ENCODE peak calls at places on chromosomes 5 and 9, in four cellular contexts. A is effector memory CD4-positive, alpha-beta T cell; F is mammary epithelial cell; G is ovary. C is an unnamed sample.

GRCh38 chr5:107633171-107633901 is 37.4 kb downstream of the EFNA5 start:
- DNase-seq in F (no peak), G (no peak), A (no peak), C (no peak)

GRCh38 chr5:1771149-1772065 is 28.2 kb downstream of the MRPL36 start:
- DNase-seq in G (no peak), F (no peak), A (no peak), C (no peak)

GRCh38 chr5:142319560-142320426 is 5.0 kb downstream of the SPRY4 start:
- DNase-seq in F (peak), G (no peak), A (no peak), C (no peak)

GRCh38 chr9:36150529-36151305 is 14.2 kb downstream of the GLIPR2 start:
- DNase-seq in F (no peak), G (no peak), A (no peak), C (no peak)

GRCh38 chr9:35687306-35687705 is 2.4 kb downstream of the TPM2 start:
- DNase-seq in F (no peak), A (no peak), G (no peak), C (no peak)

GRCh38 chr9:624935-625505 is 216.5 kb upstream of the DMRT1 start:
- DNase-seq in A (no peak), F (no peak), G (no peak), C (no peak)

GRCh38 chr5:86008704-86009103 is 609.0 kb upstream of the COX7C start:
- DNase-seq in G (no peak), A (no peak), F (no peak), C (no peak)

GRCh38 chr9:34240021-34240420 is 61.2 kb downstream of the UBAP1 start:
- DNase-seq in F (no peak), G (no peak), A (no peak), C (no peak)

GRCh38 chr9:99109522-99109921 is 4.6 kb downstream of the TGFBR1 start:
- DNase-seq in F (no peak), A (no peak), G (no peak), C (no peak)

GRCh38 chr9:110536802-110537201 is 42.7 kb downstream of the SVEP1 start:
- DNase-seq in F (peak), G (no peak), A (no peak), C (no peak)

GRCh38 chr5:152379331-152379730 is 25.7 kb downstream of the NMUR2 start:
- DNase-seq in A (no peak), F (no peak), G (no peak), C (no peak)

GRCh38 chr5:150619359-150620230 is 20.9 kb upstream of the SYNPO start:
- DNase-seq in G (peak), F (no peak), A (no peak), C (no peak)

GRCh38 chr5:147216552-147217154 is 18.2 kb upstream of the STK32A start:
- DNase-seq in G (no peak), A (no peak), F (no peak), C (no peak)

DNA sequence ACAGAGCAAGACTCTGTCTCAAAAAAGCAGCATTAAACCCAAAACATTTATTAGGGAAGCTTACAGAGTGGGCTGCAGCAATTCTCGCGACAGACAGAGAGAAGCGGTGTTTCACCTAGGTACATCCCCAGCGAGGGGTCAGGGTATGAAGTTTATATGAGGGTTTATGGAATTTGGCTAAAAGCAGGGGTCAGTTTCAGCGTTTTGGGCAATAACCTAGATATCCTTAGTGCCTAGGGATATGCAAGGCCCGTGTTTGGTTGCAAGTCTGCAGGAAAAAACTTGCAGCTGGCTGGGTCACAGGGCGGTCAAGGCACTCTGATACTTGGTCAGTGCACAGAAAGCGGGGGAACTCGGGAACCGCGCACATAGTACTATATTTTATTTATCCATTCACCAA is 649 bp upstream of the GLE1 start:
- DNase-seq in G (peak), A (no peak), F (peak), C (no peak)
- H3K27ac ChIP-seq in G (peak), A (no peak), F (peak), C (peak)

DNA sequence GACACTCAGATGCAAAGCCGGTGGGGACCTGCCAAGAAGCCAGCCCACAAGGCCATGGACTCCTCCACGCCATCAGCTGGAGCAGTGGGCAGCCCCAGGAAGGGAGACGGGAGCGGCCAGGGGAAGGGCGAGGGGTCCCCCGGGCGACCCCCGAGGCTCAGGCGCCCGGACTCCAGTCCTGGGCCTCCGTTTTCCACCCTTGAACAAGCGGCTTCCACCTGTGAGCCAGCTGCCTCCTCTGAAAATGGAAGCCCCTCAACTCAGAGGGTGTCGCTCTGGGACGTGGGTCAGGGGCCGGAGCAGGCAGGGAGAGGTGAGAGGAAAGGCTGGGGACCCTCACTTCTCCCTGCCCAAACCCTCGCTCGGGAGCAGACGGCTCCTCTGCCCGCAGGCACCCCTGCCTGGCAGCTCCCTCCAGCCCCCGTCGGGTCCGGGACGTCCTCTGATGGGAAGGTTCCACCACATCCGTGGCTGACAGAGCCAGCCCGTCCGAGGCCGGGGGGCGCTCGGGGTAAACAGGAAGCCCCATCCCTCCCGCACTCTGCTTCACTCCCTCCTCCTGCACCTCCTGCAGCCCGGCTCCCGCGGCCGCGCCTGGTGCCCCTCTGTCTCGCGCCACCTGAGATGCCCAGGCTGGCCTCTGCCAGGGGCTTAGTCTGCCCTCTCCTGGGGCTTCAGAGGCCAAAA is 3.7 kb upstream of the EGFL7 start:
- DNase-seq in A (no peak), G (no peak), F (no peak), C (no peak)
- H3K27ac ChIP-seq in A (no peak), G (no peak), F (no peak), C (no peak)

DNA sequence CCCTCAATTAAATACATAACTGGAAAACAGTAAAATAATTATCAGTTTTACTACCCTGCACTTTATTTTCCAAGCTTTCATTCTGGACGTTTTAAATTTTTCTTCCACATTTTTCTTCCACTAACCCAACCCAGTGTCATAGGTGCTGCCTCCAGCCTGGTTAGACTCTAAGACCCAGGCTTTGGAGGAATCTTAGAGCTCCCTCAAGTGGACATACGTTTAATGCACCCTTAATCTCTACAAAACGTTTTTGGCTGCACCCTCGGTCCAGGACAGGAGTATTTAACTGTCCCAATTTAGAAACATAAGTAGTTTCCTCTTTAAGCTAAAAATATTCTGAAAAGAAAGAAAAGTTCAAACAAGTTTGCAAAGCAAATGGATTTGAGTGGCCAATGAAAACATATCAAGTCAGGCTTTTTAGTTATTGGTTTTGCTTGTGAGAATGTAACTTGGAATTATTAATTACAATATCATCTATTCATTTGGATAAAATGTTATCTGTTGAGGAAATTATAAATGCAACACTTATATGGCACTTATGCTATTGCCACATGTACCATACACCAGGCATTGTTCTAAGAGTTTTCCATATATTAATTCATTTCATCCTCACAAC is 38.9 kb downstream of the CDH6 start:
- DNase-seq in G (no peak), F (peak), A (no peak), C (no peak)
- H3K27ac ChIP-seq in G (no peak), F (no peak), A (no peak), C (no peak)

GRCh38 chr9:127963359-127964064 is 17.3 kb downstream of the EEIG1 start:
- DNase-seq in G (peak), A (no peak), F (no peak), C (no peak)

GRCh38 chr9:127961613-127962150 is 19.1 kb downstream of the EEIG1 start:
- DNase-seq in G (no peak), F (no peak), A (no peak), C (no peak)

GRCh38 chr9:127962278-127962677 is 18.5 kb downstream of the EEIG1 start:
- DNase-seq in G (no peak), F (no peak), A (no peak), C (no peak)

GRCh38 chr9:127961166-127961490 is 19.7 kb downstream of the EEIG1 start:
- DNase-seq in F (no peak), G (no peak), A (no peak), C (no peak)

GRCh38 chr9:127963041-127963358 is 17.8 kb downstream of the EEIG1 start:
- DNase-seq in F (no peak), G (no peak), A (no peak), C (no peak)
- H3K27ac ChIP-seq in F (no peak), G (peak), A (peak), C (no peak)